ENCODE peak calls at places on chromosomes 6 and 20, in ten cellular contexts. E is GM23338, L is IMR-90, Q is GM23248, Z is endothelial cell of umbilical vein, B is MM.1S, W is HCT116, X is fibroblast of lung, P is mammary epithelial cell, A is hepatocyte. H is an unnamed sample. For H4K20me1, the result is how much of the 10 kb centered on the place peaks cover.

GRCh38 chr6:166604911-166605310 is 18.4 kb upstream of the RAMACL start:
- DNase-seq in E (no peak), A (no peak), X (no peak), P (no peak), W (no peak), Z (no peak), L (no peak), Q (no peak), B (no peak), H (no peak)

GRCh38 chr6:45657243-45657642 is 279.5 kb upstream of the SUPT3H start:
- DNase-seq in Z (no peak), E (no peak), A (no peak), Q (peak), B (no peak), L (peak), P (no peak), X (peak), W (no peak), H (no peak)

GRCh38 chr20:25622450-25623224 is 1.2 kb downstream of the NANP start:
- DNase-seq in L (peak), X (peak), Z (peak), W (no peak), P (peak), A (no peak), E (peak), B (no peak), Q (peak), H (no peak)

GRCh38 chr6:132598473-132598872 is 8.9 kb upstream of the TAAR5 start:
- DNase-seq in B (peak), W (peak), X (no peak), Q (peak), Z (no peak), P (no peak), L (no peak), E (peak), A (peak), H (peak)

GRCh38 chr6:149318581-149319286 is 1.2 kb downstream of the TAB2 start:
- DNase-seq in Q (peak), A (peak), E (peak), P (peak), L (no peak), B (peak), Z (peak), W (no peak), X (peak), H (peak)

GRCh38 chr6:130779658-130780033 is 47.6 kb upstream of the SMLR1 start:
- DNase-seq in P (no peak), A (no peak), L (no peak), W (no peak), Q (no peak), Z (no peak), B (no peak), E (no peak), X (no peak), H (no peak)

GRCh38 chr20:36262440-36262839 is 26.2 kb downstream of the AAR2 start:
- DNase-seq in E (no peak), L (no peak), A (no peak), Z (no peak), P (no peak), X (no peak), Q (no peak), W (no peak), B (no peak), H (no peak)

GRCh38 chr6:167699141-167700036 is 127.3 kb upstream of the AFDN start:
- DNase-seq in X (peak), P (no peak), L (no peak), A (peak), Q (peak), B (no peak), W (no peak), Z (peak), E (no peak), H (peak)

GRCh38 chr6:17740559-17741220 is 34.0 kb upstream of the NUP153 start:
- DNase-seq in P (no peak), W (no peak), Q (peak), Z (no peak), X (no peak), L (no peak), E (no peak), A (no peak), B (no peak), H (no peak)

GRCh38 chr6:116268589-116269293 is 11.0 kb downstream of the TSPYL1 start:
- DNase-seq in Z (peak), Q (peak), E (peak), L (peak), P (peak), X (peak), W (peak), B (peak), A (peak), H (peak)

GRCh38 chr20:58306421-58307261 is 2.9 kb upstream of the RAB22A start:
- DNase-seq in Z (peak), E (no peak), W (no peak), P (peak), A (peak), Q (peak), X (peak), L (peak), B (peak), H (peak)

GRCh38 chr20:48841861-48842529 is 14.2 kb upstream of the PREX1 start:
- DNase-seq in X (peak), A (no peak), Q (peak), L (peak), W (no peak), B (no peak), E (no peak), Z (peak), P (peak), H (peak)

GRCh38 chr6:86558318-86558717 is 379.0 kb upstream of the HTR1E start:
- DNase-seq in L (no peak), W (no peak), B (no peak), A (no peak), P (no peak), Q (no peak), Z (no peak), X (no peak), E (no peak), H (no peak)

GRCh38 chr6:45959534-45960195 is 56.0 kb downstream of the CLIC5 start:
- DNase-seq in A (peak), W (no peak), B (no peak), Q (peak), Z (peak), P (peak), X (peak), L (no peak), E (no peak), H (peak)

GRCh38 chr20:44888226-44889103 is 3.0 kb downstream of the YWHAB start:
- DNase-seq in X (no peak), Z (no peak), E (no peak), L (no peak), W (no peak), A (peak), Q (peak), B (no peak), P (peak), H (peak)

GRCh38 chr6:22106445-22106844 is 190.4 kb downstream of the PRL start:
- DNase-seq in L (no peak), Q (no peak), E (no peak), P (no peak), A (no peak), Z (no peak), B (no peak), X (no peak), W (no peak), H (no peak)

GRCh38 chr6:89239338-89239737 is 22.2 kb upstream of the GABRR1 start:
- DNase-seq in Z (peak), P (no peak), L (no peak), A (no peak), Q (peak), W (no peak), X (no peak), B (peak), E (peak), H (no peak)

GRCh38 chr20:25058051-25058796 is at the start of gene ACSS1:
- DNase-seq in Z (peak), X (peak), E (peak), P (peak), L (peak), Q (peak), W (no peak), A (peak), B (peak), H (peak)

GRCh38 chr6:125918681-125919566 is 37.6 kb upstream of the HINT3 start:
- DNase-seq in E (peak), Q (peak), A (peak), L (peak), X (peak), B (peak), W (no peak), P (peak), Z (peak), H (peak)

GRCh38 chr6:145428656-145429173 is 306.6 kb downstream of the EPM2A start:
- DNase-seq in B (no peak), X (peak), A (no peak), W (no peak), Q (peak), P (no peak), Z (no peak), E (peak), L (no peak), H (no peak)

GRCh38 chr20:2287504-2287903 is 8.3 kb upstream of the TGM3 start:
- DNase-seq in Z (no peak), B (no peak), Q (no peak), A (no peak), L (no peak), E (no peak), X (no peak), W (no peak), P (no peak), H (no peak)

GRCh38 chr20:8616792-8617191 is 452.1 kb upstream of the PLCB4 start:
- DNase-seq in B (no peak), P (no peak), A (no peak), X (no peak), Q (peak), W (no peak), E (no peak), L (peak), Z (no peak), H (no peak)

GRCh38 chr6:27617046-27617687 is 144.3 kb upstream of the ZNF184 start:
- DNase-seq in P (peak), Q (peak), L (no peak), E (peak), Z (peak), X (peak), A (no peak), B (no peak), W (no peak), H (peak)

GRCh38 chr6:109440325-109441068 is at the start of the genes PPIL6 and SMPD2:
- DNase-seq in Q (peak), A (peak), Z (peak), X (peak), B (peak), L (peak), P (peak), W (peak), E (peak), H (peak)

GRCh38 chr6:56155634-56156141 is 91.7 kb downstream of the COL21A1 start:
- DNase-seq in E (no peak), P (no peak), Z (no peak), A (no peak), Q (no peak), W (no peak), X (no peak), L (no peak), B (no peak), H (peak)

GRCh38 chr6:165091121-165091785 is 218.2 kb downstream of the C6orf118 start:
- DNase-seq in W (no peak), B (no peak), A (no peak), E (no peak), Z (no peak), L (no peak), X (no peak), P (no peak), Q (peak), H (peak)

GRCh38 chr6:36997811-36998722 is 7.4 kb upstream of the FGD2 start:
- DNase-seq in W (no peak), Z (no peak), L (no peak), B (no peak), A (no peak), X (no peak), Q (no peak), E (no peak), P (no peak), H (no peak)

GRCh38 chr6:100435299-100435698 is 29.4 kb downstream of the SIM1 start:
- DNase-seq in L (no peak), E (peak), B (no peak), P (peak), X (peak), Z (no peak), A (peak), Q (peak), W (peak), H (peak)

GRCh38 chr6:15090745-15091384 is 155.0 kb upstream of the JARID2 start:
- DNase-seq in E (no peak), B (no peak), P (no peak), Q (no peak), Z (no peak), W (no peak), L (no peak), A (no peak), X (no peak), H (no peak)
- H3K4me2 ChIP-seq in E (no peak), B (no peak), P (no peak), Q (no peak), Z (no peak), W (no peak), L (no peak), A (no peak), X (no peak), H (peak)

DNA sequence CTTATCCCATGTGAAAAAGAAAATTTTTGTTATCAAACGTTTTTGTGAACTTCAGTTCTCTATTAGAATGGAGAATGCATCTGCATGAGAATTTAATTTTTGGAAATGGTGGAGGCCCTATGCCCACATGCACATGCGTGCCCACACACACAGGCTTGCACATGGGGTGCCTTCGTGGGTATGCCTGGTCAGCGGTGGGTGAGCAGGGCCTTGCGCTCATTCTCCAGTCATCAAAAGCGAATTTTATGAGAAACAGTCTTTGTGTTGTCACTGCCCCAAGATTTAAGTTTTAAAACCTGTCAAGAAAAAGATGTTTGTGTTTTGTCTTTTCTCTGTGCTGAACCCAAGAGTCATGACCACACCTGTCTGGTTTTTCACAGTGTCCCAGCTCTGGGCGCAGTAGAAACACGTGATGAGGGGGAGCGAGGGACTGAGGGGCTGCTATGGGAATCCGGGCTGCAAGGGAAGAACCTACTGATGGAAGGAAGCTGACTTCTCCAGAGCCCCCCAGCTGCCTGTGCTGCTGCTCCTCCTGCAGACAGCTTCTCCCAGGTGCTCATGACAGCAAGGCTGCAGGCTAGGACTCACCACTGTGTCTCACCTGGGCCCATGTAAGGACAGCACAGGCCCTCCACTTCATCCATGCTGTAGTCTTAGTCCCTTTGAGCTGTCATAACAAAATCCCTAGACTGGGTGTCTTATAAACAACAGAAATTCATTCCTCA is 153.6 kb downstream of the SYCP2 start:
- DNase-seq in X (no peak), W (no peak), B (no peak), Z (no peak), A (no peak), L (no peak), P (no peak), E (no peak), Q (no peak), H (no peak)
- H4K20me1 ChIP-seq in X (under half), W (under half), B (under half), Z (under half), A (under half), L (under half), P (under half), E (under half), Q (under half), H (under half)

DNA sequence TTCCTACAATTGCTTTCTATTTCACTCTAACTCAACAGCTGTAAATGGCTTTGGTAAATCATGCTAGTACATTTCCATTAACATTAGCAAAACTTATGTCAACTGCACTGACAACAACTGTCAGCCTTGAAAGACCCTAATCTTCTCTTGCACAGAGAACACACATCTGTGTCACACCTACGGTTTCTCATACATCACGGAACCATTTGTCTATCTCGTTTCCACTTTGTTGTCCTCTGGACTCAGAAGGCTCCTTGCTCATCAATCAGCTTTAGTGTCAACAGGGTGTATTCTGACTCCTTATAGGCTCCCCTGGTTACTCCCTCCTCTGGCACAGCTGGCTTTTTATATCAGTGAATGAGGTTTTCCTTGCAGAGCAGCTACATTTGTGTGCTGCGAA is 49.2 kb downstream of the CD83 start:
- DNase-seq in W (no peak), Q (no peak), E (no peak), A (no peak), B (no peak), P (no peak), X (no peak), Z (no peak), L (no peak), H (no peak)
- H3K4me2 ChIP-seq in W (no peak), Q (no peak), E (no peak), A (no peak), B (no peak), P (no peak), X (no peak), Z (no peak), L (no peak), H (no peak)

GRCh38 chr6:41283597-41283996 is 2.9 kb downstream of the TREM1 start:
- DNase-seq in B (no peak), A (no peak), Q (no peak), Z (no peak), E (no peak), L (no peak), W (no peak), P (no peak), X (no peak), H (no peak)

GRCh38 chr6:41289815-41290214 is 3.3 kb upstream of the TREM1 start:
- DNase-seq in Q (no peak), A (no peak), Z (no peak), X (no peak), E (no peak), B (no peak), L (no peak), W (no peak), P (no peak), H (no peak)

GRCh38 chr6:41284726-41285125 is 1.8 kb downstream of the TREM1 start:
- DNase-seq in L (peak), A (peak), Z (no peak), P (peak), E (no peak), X (peak), B (no peak), W (no peak), Q (peak), H (peak)

GRCh38 chr6:41288025-41288777 is 1.7 kb upstream of the TREM1 start:
- DNase-seq in E (no peak), W (no peak), B (peak), Q (peak), P (peak), Z (no peak), L (peak), X (no peak), A (peak), H (peak)

DNA sequence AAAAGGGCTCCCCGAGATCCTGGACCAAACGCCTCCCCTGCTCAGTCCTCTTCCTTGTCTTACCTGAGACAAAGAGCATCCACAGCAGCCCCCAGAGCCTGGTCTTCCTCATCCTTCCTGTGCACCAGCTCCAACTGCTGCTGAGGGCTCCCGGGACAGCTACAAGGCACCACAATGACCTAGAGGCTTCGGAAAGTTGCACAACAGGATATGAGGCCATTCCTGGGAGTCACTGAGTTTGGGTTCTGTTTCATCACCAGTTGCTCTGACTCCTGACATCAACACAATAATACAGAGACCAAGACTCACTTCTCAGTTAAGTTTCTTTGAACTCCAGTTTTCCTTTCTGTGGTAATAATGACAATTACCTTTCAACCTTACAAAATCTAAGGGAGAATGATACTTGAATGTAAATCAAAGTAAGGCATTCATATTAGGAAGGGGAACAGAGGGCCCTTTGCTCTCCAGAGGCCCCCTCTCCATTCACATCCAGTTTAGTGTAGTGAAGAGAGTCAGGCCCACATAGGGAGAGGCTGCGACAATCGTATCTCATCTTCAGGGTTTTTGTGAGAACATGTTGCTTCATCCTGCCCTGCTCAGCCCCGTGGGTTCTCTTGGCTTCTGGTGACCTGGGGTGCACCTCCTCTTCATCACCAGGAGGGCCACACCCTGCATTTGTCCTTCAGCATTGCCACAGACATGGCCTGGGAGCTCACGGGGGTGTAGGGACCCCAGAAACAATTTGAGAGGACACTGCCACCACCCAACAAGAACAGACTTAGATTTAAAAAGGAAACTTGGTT is at the start of gene TREM1:
- DNase-seq in P (peak), Z (no peak), B (no peak), A (peak), X (no peak), L (peak), W (no peak), Q (peak), E (peak), H (peak)
- H4K20me1 ChIP-seq in P (under half), Z (under half), B (under half), A (under half), X (under half), L (under half), W (under half), Q (under half), E (under half), H (under half)

GRCh38 chr6:11654876-11655275 is 117.3 kb downstream of the TMEM170B start:
- DNase-seq in W (no peak), A (no peak), P (no peak), X (peak), B (no peak), E (no peak), Z (peak), L (peak), Q (peak), H (no peak)
- H3K4me2 ChIP-seq in W (peak), A (peak), P (no peak), X (peak), B (no peak), E (no peak), Z (peak), L (peak), Q (peak), H (peak)

H was measured in PC-3.